ENCODE peak calls at places on chromosomes 16 and 17, in ten cellular contexts. One of them, this sample, is unnamed.

GRCh38 chr17:50144346-50144745 is 6.1 kb downstream of the PPP1R9B start:
- DNase-seq in CD4-positive, CD25-positive, alpha-beta regulatory T cell: no peak
- DNase-seq in NCI-H1436: no peak
- DNase-seq in foreskin fibroblast: no peak
- DNase-seq in AG04450: no peak
- DNase-seq in GM19239: no peak
- DNase-seq in H9: no peak
- DNase-seq in activated CD8-positive, alpha-beta memory T cell treated with anti-CD3 and anti-CD28 coated beads for 24 hours: no peak
- DNase-seq in left ventricle myocardium superior: no peak
- DNase-seq in mucosa of gallbladder: no peak
- DNase-seq in this sample: no peak

GRCh38 chr17:4142107-4142900 is 526 bp downstream of the ZZEF1 start:
- DNase-seq in CD4-positive, CD25-positive, alpha-beta regulatory T cell: peak; percentile 26
- DNase-seq in NCI-H1436: no peak
- DNase-seq in foreskin fibroblast: peak; percentile 28
- DNase-seq in AG04450: no peak
- DNase-seq in GM19239: no peak
- DNase-seq in H9: no peak
- DNase-seq in activated CD8-positive, alpha-beta memory T cell treated with anti-CD3 and anti-CD28 coated beads for 24 hours: no peak
- DNase-seq in left ventricle myocardium superior: peak; percentile 58
- DNase-seq in mucosa of gallbladder: no peak
- DNase-seq in this sample: peak; percentile 63

GRCh38 chr16:1781758-1782407 is 488 bp downstream of the SPSB3 start:
- DNase-seq in CD4-positive, CD25-positive, alpha-beta regulatory T cell: no peak
- DNase-seq in NCI-H1436: no peak
- DNase-seq in foreskin fibroblast: no peak
- DNase-seq in AG04450: no peak
- DNase-seq in GM19239: no peak
- DNase-seq in H9: no peak
- DNase-seq in activated CD8-positive, alpha-beta memory T cell treated with anti-CD3 and anti-CD28 coated beads for 24 hours: no peak
- DNase-seq in left ventricle myocardium superior: peak; percentile 45
- DNase-seq in mucosa of gallbladder: no peak
- DNase-seq in this sample: peak; percentile 65

GRCh38 chr17:62670202-62670821 is 42.8 kb downstream of the MRC2 start:
- DNase-seq in CD4-positive, CD25-positive, alpha-beta regulatory T cell: no peak
- DNase-seq in NCI-H1436: no peak
- DNase-seq in foreskin fibroblast: no peak
- DNase-seq in AG04450: no peak
- DNase-seq in GM19239: no peak
- DNase-seq in H9: peak; percentile 96
- DNase-seq in activated CD8-positive, alpha-beta memory T cell treated with anti-CD3 and anti-CD28 coated beads for 24 hours: no peak
- DNase-seq in left ventricle myocardium superior: no peak
- DNase-seq in mucosa of gallbladder: no peak
- DNase-seq in this sample: no peak

GRCh38 chr17:6677158-6677831 is 25.7 kb downstream of the C17orf100 start:
- DNase-seq in CD4-positive, CD25-positive, alpha-beta regulatory T cell: no peak
- DNase-seq in NCI-H1436: no peak
- DNase-seq in foreskin fibroblast: peak; percentile 35
- DNase-seq in AG04450: no peak
- DNase-seq in GM19239: no peak
- DNase-seq in H9: no peak
- DNase-seq in activated CD8-positive, alpha-beta memory T cell treated with anti-CD3 and anti-CD28 coated beads for 24 hours: no peak
- DNase-seq in left ventricle myocardium superior: no peak
- DNase-seq in mucosa of gallbladder: no peak
- DNase-seq in this sample: no peak

GRCh38 chr17:65759532-65759931 is 198.1 kb upstream of the AXIN2 start:
- DNase-seq in CD4-positive, CD25-positive, alpha-beta regulatory T cell: no peak
- DNase-seq in NCI-H1436: no peak
- DNase-seq in foreskin fibroblast: no peak
- DNase-seq in AG04450: no peak
- DNase-seq in GM19239: no peak
- DNase-seq in H9: no peak
- DNase-seq in activated CD8-positive, alpha-beta memory T cell treated with anti-CD3 and anti-CD28 coated beads for 24 hours: no peak
- DNase-seq in left ventricle myocardium superior: no peak
- DNase-seq in mucosa of gallbladder: no peak
- DNase-seq in this sample: no peak

GRCh38 chr17:11880714-11881113 is 116.6 kb downstream of the ZNF18 start:
- DNase-seq in CD4-positive, CD25-positive, alpha-beta regulatory T cell: no peak
- DNase-seq in NCI-H1436: no peak
- DNase-seq in foreskin fibroblast: no peak
- DNase-seq in AG04450: no peak
- DNase-seq in GM19239: no peak
- DNase-seq in H9: no peak
- DNase-seq in activated CD8-positive, alpha-beta memory T cell treated with anti-CD3 and anti-CD28 coated beads for 24 hours: no peak
- DNase-seq in left ventricle myocardium superior: no peak
- DNase-seq in mucosa of gallbladder: no peak
- DNase-seq in this sample: no peak

GRCh38 chr16:61590577-61590976 is 445.7 kb downstream of the CDH8 start:
- DNase-seq in CD4-positive, CD25-positive, alpha-beta regulatory T cell: no peak
- DNase-seq in NCI-H1436: no peak
- DNase-seq in foreskin fibroblast: no peak
- DNase-seq in AG04450: no peak
- DNase-seq in GM19239: no peak
- DNase-seq in H9: no peak
- DNase-seq in activated CD8-positive, alpha-beta memory T cell treated with anti-CD3 and anti-CD28 coated beads for 24 hours: no peak
- DNase-seq in left ventricle myocardium superior: no peak
- DNase-seq in mucosa of gallbladder: no peak
- DNase-seq in this sample: no peak

GRCh38 chr17:29256735-29257466 is 10.2 kb downstream of the CRYBA1 start:
- DNase-seq in CD4-positive, CD25-positive, alpha-beta regulatory T cell: no peak
- DNase-seq in NCI-H1436: no peak
- DNase-seq in foreskin fibroblast: no peak
- DNase-seq in AG04450: no peak
- DNase-seq in GM19239: no peak
- DNase-seq in H9: no peak
- DNase-seq in activated CD8-positive, alpha-beta memory T cell treated with anti-CD3 and anti-CD28 coated beads for 24 hours: no peak
- DNase-seq in left ventricle myocardium superior: no peak
- DNase-seq in mucosa of gallbladder: no peak
- DNase-seq in this sample: no peak

GRCh38 chr17:16442141-16442540 is 26.8 kb downstream of the TRPV2 start:
- DNase-seq in CD4-positive, CD25-positive, alpha-beta regulatory T cell: no peak
- DNase-seq in NCI-H1436: no peak
- DNase-seq in foreskin fibroblast: no peak
- DNase-seq in AG04450: no peak
- DNase-seq in GM19239: no peak
- DNase-seq in H9: peak; percentile 45
- DNase-seq in activated CD8-positive, alpha-beta memory T cell treated with anti-CD3 and anti-CD28 coated beads for 24 hours: peak; percentile 70
- DNase-seq in left ventricle myocardium superior: no peak
- DNase-seq in mucosa of gallbladder: no peak
- DNase-seq in this sample: no peak

GRCh38 chr17:27625856-27626255 is 5.1 kb upstream of the LGALS9 start:
- DNase-seq in CD4-positive, CD25-positive, alpha-beta regulatory T cell: no peak
- DNase-seq in NCI-H1436: no peak
- DNase-seq in foreskin fibroblast: no peak
- DNase-seq in AG04450: no peak
- DNase-seq in GM19239: no peak
- DNase-seq in H9: no peak
- DNase-seq in activated CD8-positive, alpha-beta memory T cell treated with anti-CD3 and anti-CD28 coated beads for 24 hours: no peak
- DNase-seq in left ventricle myocardium superior: no peak
- DNase-seq in mucosa of gallbladder: no peak
- DNase-seq in this sample: no peak

GRCh38 chr16:79653337-79654000 is 52.9 kb upstream of the MAF start:
- DNase-seq in CD4-positive, CD25-positive, alpha-beta regulatory T cell: no peak
- DNase-seq in NCI-H1436: peak; percentile 47
- DNase-seq in foreskin fibroblast: no peak
- DNase-seq in AG04450: no peak
- DNase-seq in GM19239: no peak
- DNase-seq in H9: no peak
- DNase-seq in activated CD8-positive, alpha-beta memory T cell treated with anti-CD3 and anti-CD28 coated beads for 24 hours: no peak
- DNase-seq in left ventricle myocardium superior: peak; percentile 81
- DNase-seq in mucosa of gallbladder: peak; percentile 11
- DNase-seq in this sample: no peak

GRCh38 chr17:81257533-81257932 is 18.4 kb downstream of the NDUFAF8 start:
- DNase-seq in CD4-positive, CD25-positive, alpha-beta regulatory T cell: no peak
- DNase-seq in NCI-H1436: no peak
- DNase-seq in foreskin fibroblast: no peak
- DNase-seq in AG04450: no peak
- DNase-seq in GM19239: no peak
- DNase-seq in H9: no peak
- DNase-seq in activated CD8-positive, alpha-beta memory T cell treated with anti-CD3 and anti-CD28 coated beads for 24 hours: no peak
- DNase-seq in left ventricle myocardium superior: no peak
- DNase-seq in mucosa of gallbladder: no peak
- DNase-seq in this sample: no peak

GRCh38 chr16:19804538-19805323 is 79.9 kb downstream of the GPRC5B start:
- DNase-seq in CD4-positive, CD25-positive, alpha-beta regulatory T cell: no peak
- DNase-seq in NCI-H1436: peak; percentile 70
- DNase-seq in foreskin fibroblast: no peak
- DNase-seq in AG04450: no peak
- DNase-seq in GM19239: no peak
- DNase-seq in H9: peak; percentile 85
- DNase-seq in activated CD8-positive, alpha-beta memory T cell treated with anti-CD3 and anti-CD28 coated beads for 24 hours: no peak
- DNase-seq in left ventricle myocardium superior: peak; percentile 65
- DNase-seq in mucosa of gallbladder: peak; percentile 60
- DNase-seq in this sample: no peak

GRCh38 chr16:5379948-5380347 is 282.4 kb upstream of the EEF2KMT start:
- DNase-seq in CD4-positive, CD25-positive, alpha-beta regulatory T cell: no peak
- DNase-seq in NCI-H1436: no peak
- DNase-seq in foreskin fibroblast: no peak
- DNase-seq in AG04450: no peak
- DNase-seq in GM19239: no peak
- DNase-seq in H9: no peak
- DNase-seq in activated CD8-positive, alpha-beta memory T cell treated with anti-CD3 and anti-CD28 coated beads for 24 hours: no peak
- DNase-seq in left ventricle myocardium superior: no peak
- DNase-seq in mucosa of gallbladder: no peak
- DNase-seq in this sample: no peak

GRCh38 chr17:6353161-6353560 is 81.8 kb downstream of the AIPL1 start:
- DNase-seq in CD4-positive, CD25-positive, alpha-beta regulatory T cell: no peak
- DNase-seq in NCI-H1436: no peak
- DNase-seq in foreskin fibroblast: no peak
- DNase-seq in AG04450: no peak
- DNase-seq in GM19239: no peak
- DNase-seq in H9: no peak
- DNase-seq in activated CD8-positive, alpha-beta memory T cell treated with anti-CD3 and anti-CD28 coated beads for 24 hours: no peak
- DNase-seq in left ventricle myocardium superior: no peak
- DNase-seq in mucosa of gallbladder: no peak
- DNase-seq in this sample: no peak

GRCh38 chr17:29766796-29767327 is 144.2 kb upstream of the CORO6 start:
- DNase-seq in CD4-positive, CD25-positive, alpha-beta regulatory T cell: no peak
- DNase-seq in NCI-H1436: no peak
- DNase-seq in foreskin fibroblast: no peak
- DNase-seq in AG04450: no peak
- DNase-seq in GM19239: no peak
- DNase-seq in H9: no peak
- DNase-seq in activated CD8-positive, alpha-beta memory T cell treated with anti-CD3 and anti-CD28 coated beads for 24 hours: no peak
- DNase-seq in left ventricle myocardium superior: no peak
- DNase-seq in mucosa of gallbladder: no peak
- DNase-seq in this sample: no peak

GRCh38 chr17:5870231-5870953 is 199.8 kb upstream of the WSCD1 start:
- DNase-seq in CD4-positive, CD25-positive, alpha-beta regulatory T cell: no peak
- DNase-seq in NCI-H1436: no peak
- DNase-seq in foreskin fibroblast: no peak
- DNase-seq in AG04450: no peak
- DNase-seq in GM19239: no peak
- DNase-seq in H9: peak; percentile 22
- DNase-seq in activated CD8-positive, alpha-beta memory T cell treated with anti-CD3 and anti-CD28 coated beads for 24 hours: no peak
- DNase-seq in left ventricle myocardium superior: no peak
- DNase-seq in mucosa of gallbladder: no peak
- DNase-seq in this sample: no peak

GRCh38 chr17:76421054-76421427 is 31.9 kb downstream of the UBE2O start:
- DNase-seq in CD4-positive, CD25-positive, alpha-beta regulatory T cell: no peak
- DNase-seq in NCI-H1436: no peak
- DNase-seq in foreskin fibroblast: peak; percentile 35
- DNase-seq in AG04450: no peak
- DNase-seq in GM19239: no peak
- DNase-seq in H9: no peak
- DNase-seq in activated CD8-positive, alpha-beta memory T cell treated with anti-CD3 and anti-CD28 coated beads for 24 hours: no peak
- DNase-seq in left ventricle myocardium superior: peak; percentile 70
- DNase-seq in mucosa of gallbladder: no peak
- DNase-seq in this sample: peak; percentile 39

This sample was measured in GM03348.